ENCODE peak calls at places on chromosome X, in seven cellular contexts. E, R, A, J, I, H and O are unnamed samples.

GRCh38 chrX:115912372-115912897 is 258.1 kb upstream of the AGTR2 start:
- DNase-seq in E (no peak), R (no peak), A (no peak), J (no peak), I (no peak), H (no peak), O (no peak)

GRCh38 chrX:7205037-7205577 is 57.2 kb upstream of the PUDP start:
- DNase-seq in E (no peak), R (no peak), A (no peak), J (no peak), I (no peak), H (no peak), O (no peak)

GRCh38 chrX:9357500-9358139 is 107.2 kb upstream of the TBL1X start:
- DNase-seq in E (no peak), R (no peak), A (no peak), J (no peak), I (no peak), H (no peak), O (no peak)

GRCh38 chrX:100512471-100512870 is 72.3 kb upstream of the TNMD start:
- DNase-seq in E (no peak), R (peak; percentile 0), A (no peak), J (peak; percentile 1), I (no peak), H (peak; percentile 23), O (no peak)

GRCh38 chrX:154125356-154126040 is 18.5 kb upstream of the OPN1LW start:
- DNase-seq in E (no peak), R (no peak), A (no peak), J (no peak), I (no peak), H (no peak), O (no peak)

GRCh38 chrX:56505866-56506265 is 57.6 kb upstream of the UBQLN2 start:
- DNase-seq in E (no peak), R (no peak), A (no peak), J (no peak), I (no peak), H (no peak), O (no peak)

GRCh38 chrX:3295731-3296130 is 50.7 kb downstream of the MXRA5 start:
- DNase-seq in E (no peak), R (peak; percentile 4), A (no peak), J (no peak), I (no peak), H (no peak), O (no peak)

GRCh38 chrX:16970977-16971376 is 24.5 kb downstream of the REPS2 start:
- DNase-seq in E (no peak), R (peak; percentile 76), A (peak; percentile 75), J (peak; percentile 30), I (no peak), H (peak; percentile 56), O (no peak)

GRCh38 chrX:115413246-115413878 is 123.8 kb downstream of the LUZP4 start:
- DNase-seq in E (no peak), R (peak; percentile 57), A (peak; percentile 52), J (peak; percentile 72), I (no peak), H (no peak), O (no peak)

GRCh38 chrX:45758319-45758718 is 557.6 kb upstream of the DIPK2B start:
- DNase-seq in E (no peak), R (peak; percentile 96), A (peak; percentile 95), J (peak; percentile 93), I (peak; percentile 39), H (peak; percentile 83), O (no peak)

GRCh38 chrX:119775517-119776238 is 15.8 kb downstream of the RPL39 start:
- DNase-seq in E (no peak), R (no peak), A (no peak), J (no peak), I (no peak), H (no peak), O (no peak)

GRCh38 chrX:43552166-43552565 is 103.9 kb upstream of the MAOA start:
- DNase-seq in E (no peak), R (no peak), A (no peak), J (no peak), I (no peak), H (no peak), O (no peak)

GRCh38 chrX:117998171-117998570 is 118.4 kb downstream of the KLHL13 start:
- DNase-seq in E (no peak), R (no peak), A (no peak), J (no peak), I (no peak), H (peak; percentile 12), O (no peak)

GRCh38 chrX:72131317-72132294 is at the start of gene RTL5:
- DNase-seq in E (peak; percentile 90), R (peak; percentile 89), A (peak; percentile 81), J (peak; percentile 85), I (peak; percentile 92), H (peak; percentile 94), O (peak; percentile 39)

GRCh38 chrX:13398073-13398823 is 78.4 kb upstream of the ATXN3L start:
- DNase-seq in E (peak; percentile 45), R (peak; percentile 100), A (peak; percentile 100), J (peak; percentile 100), I (peak; percentile 31), H (peak; percentile 96), O (peak; percentile 99)

GRCh38 chrX:135652602-135653001 is 60.8 kb upstream of the CT45A1 start:
- DNase-seq in E (no peak), R (no peak), A (no peak), J (no peak), I (no peak), H (no peak), O (no peak)

GRCh38 chrX:47158131-47158530 is 13.1 kb downstream of the RBM10 start:
- DNase-seq in E (no peak), R (no peak), A (no peak), J (no peak), I (no peak), H (no peak), O (no peak)

GRCh38 chrX:136336623-136337022 is 35.9 kb downstream of the ADGRG4 start:
- DNase-seq in E (no peak), R (no peak), A (no peak), J (no peak), I (no peak), H (peak; percentile 9), O (no peak)

DNA sequence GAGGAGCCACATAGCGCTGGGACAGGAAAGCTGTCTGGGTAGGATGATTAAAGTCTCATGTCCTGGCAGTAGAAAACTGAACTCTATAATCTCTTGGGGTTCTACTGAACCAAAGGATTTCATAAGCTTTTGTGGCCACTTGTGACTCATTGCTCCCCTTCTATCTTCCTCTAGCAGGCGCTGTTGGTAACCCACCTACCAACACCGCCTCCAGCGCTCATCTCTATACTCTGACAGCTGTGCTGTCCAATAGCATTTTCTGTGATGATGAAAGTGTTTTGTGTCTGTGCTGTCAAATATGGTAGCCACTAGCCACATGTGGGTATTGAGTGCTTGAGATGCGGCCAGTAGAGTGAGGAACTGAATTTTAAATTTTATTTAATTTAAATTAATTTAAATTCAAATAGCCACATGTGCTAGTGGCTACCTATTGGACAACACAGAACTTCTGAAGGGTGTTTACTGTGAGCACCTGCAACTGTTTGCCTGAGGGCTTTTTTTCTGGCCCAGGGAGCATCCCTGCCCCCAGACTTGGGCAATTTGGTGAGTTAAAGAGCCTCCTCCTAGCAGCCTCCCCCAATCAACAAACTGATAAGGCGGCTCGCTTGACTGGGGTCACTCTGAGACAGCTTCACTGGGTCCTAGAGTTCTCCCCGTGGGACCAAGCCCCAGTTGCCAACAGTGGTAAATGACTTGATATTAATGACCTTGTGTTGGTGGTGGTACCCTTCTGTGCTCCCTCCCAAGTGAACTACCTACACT is 169.2 kb upstream of the ATP6AP2 start:
- DNase-seq in E (no peak), R (no peak), A (no peak), J (no peak), I (no peak), H (no peak), O (no peak)
- TF ChIP-seq CTCF in E (no peak), R (no peak), A (no peak), J (no peak), I (no peak), H (no peak), O (peak; percentile 29)

GRCh38 chrX:131764224-131764623 is 220.3 kb downstream of the OR13H1 start:
- DNase-seq in E (no peak), R (no peak), A (no peak), J (no peak), I (no peak), H (no peak), O (no peak)

GRCh38 chrX:131763674-131764073 is 219.8 kb downstream of the OR13H1 start:
- DNase-seq in E (no peak), R (peak; percentile 65), A (peak; percentile 46), J (peak; percentile 85), I (peak; percentile 80), H (no peak), O (no peak)

GRCh38 chrX:131762802-131763234 is 218.9 kb downstream of the OR13H1 start:
- DNase-seq in E (no peak), R (peak; percentile 54), A (peak; percentile 17), J (peak; percentile 77), I (peak; percentile 50), H (peak; percentile 8), O (no peak)
- H3K4me3 ChIP-seq in E (no peak overlapping the region), R (no peak overlapping the region), A (no peak overlapping the region), J (no peak overlapping the region), I (no peak overlapping the region), H (no peak overlapping the region), O (peak overlapping the region; percentile 18)

DNA sequence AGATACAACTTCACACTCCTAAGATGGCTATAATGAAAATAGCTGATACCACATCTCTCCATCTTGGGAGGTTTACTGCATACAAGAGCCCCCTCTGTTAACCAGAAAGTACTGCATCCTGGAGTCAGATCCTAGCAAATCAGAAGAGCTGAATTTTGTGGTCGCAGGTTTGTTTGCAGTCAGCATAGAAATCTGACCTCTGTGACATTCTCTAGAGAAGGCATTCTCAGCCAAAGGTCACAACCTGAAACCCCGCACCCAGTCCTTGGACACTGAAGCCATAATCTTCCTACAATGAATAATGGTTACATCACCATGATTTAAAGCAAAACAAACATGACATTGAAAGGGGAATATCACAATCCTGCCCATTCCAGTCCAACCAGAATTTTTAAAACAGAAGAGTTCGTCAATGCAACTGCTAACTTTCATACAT is 17.7 kb downstream of the HS6ST2 start:
- DNase-seq in E (no peak), R (no peak), A (no peak), J (no peak), I (no peak), H (no peak), O (no peak)
- TF ChIP-seq CTCF in E (no peak), R (no peak), A (peak; percentile 9), J (no peak), I (no peak), H (no peak), O (peak; percentile 38)

GRCh38 chrX:137547291-137547690 is 18.6 kb upstream of the ZIC3 start:
- DNase-seq in E (no peak), R (no peak), A (no peak), J (no peak), I (no peak), H (no peak), O (no peak)

GRCh38 chrX:137548261-137548660 is 17.7 kb upstream of the ZIC3 start:
- DNase-seq in E (no peak), R (no peak), A (no peak), J (no peak), I (no peak), H (no peak), O (no peak)

GRCh38 chrX:137550561-137551305 is 15.2 kb upstream of the ZIC3 start:
- DNase-seq in E (no peak), R (no peak), A (no peak), J (no peak), I (no peak), H (no peak), O (no peak)

GRCh38 chrX:137549073-137549472 is 16.9 kb upstream of the ZIC3 start:
- DNase-seq in E (no peak), R (no peak), A (no peak), J (no peak), I (no peak), H (no peak), O (no peak)

GRCh38 chrX:137549846-137550534 is 15.9 kb upstream of the ZIC3 start:
- DNase-seq in E (no peak), R (no peak), A (no peak), J (no peak), I (no peak), H (no peak), O (no peak)
- H3K4me3 ChIP-seq in E (no peak overlapping the region), R (no peak overlapping the region), A (peak overlapping the region; percentile 10), J (no peak overlapping the region), I (no peak overlapping the region), H (no peak overlapping the region), O (no peak overlapping the region)